ENCODE peak calls at places on chromosomes 1 and 21, in nine cellular contexts. R is activated T-cell treated with anti-CD3 and anti-CD28 coated beads for 1 hour; M is mucosa of descending colon; P is activated naive CD8-positive, alpha-beta T cell treated with anti-CD3 and anti-CD28 coated beads, Interleukin-2, amount 50 U/mL, for 16 hours; D is GDM1; I is lung microvascular endothelial cell; X is stimulated activated CD4-positive, alpha-beta T cell treated with anti-CD3 and anti-CD28 coated beads, Interleukin-4, amount 100 ng/mL, for 24 hours; Z is D721Med; S is amniotic stem cell. N is an unnamed sample.

GRCh38 chr1:23984417-23985186 is 4.5 kb upstream of the SRSF10 start:
- DNase-seq in R (no peak), M (no peak), P (no peak), D (no peak), I (peak), X (no peak), Z (no peak), S (no peak), N (no peak)

GRCh38 chr1:53046930-53047329 is 15.1 kb upstream of the PODN start:
- DNase-seq in R (no peak), M (no peak), P (no peak), D (no peak), I (peak), X (no peak), Z (no peak), S (no peak), N (no peak)

GRCh38 chr1:62515055-62515454 is 78.2 kb downstream of the USP1 start:
- DNase-seq in R (no peak), M (no peak), P (no peak), D (no peak), I (no peak), X (no peak), Z (no peak), S (no peak), N (no peak)

GRCh38 chr1:16048573-16049189 is 5.1 kb downstream of the CLCNKB start:
- DNase-seq in R (peak), M (no peak), P (no peak), D (no peak), I (peak), X (peak), Z (no peak), S (no peak), N (no peak)

GRCh38 chr1:47842228-47842627 is 155.0 kb downstream of the TRABD2B start:
- DNase-seq in R (no peak), M (no peak), P (no peak), D (no peak), I (no peak), X (no peak), Z (no peak), S (no peak), N (no peak)

GRCh38 chr1:27318596-27318995 is 3.4 kb upstream of the TMEM222 start:
- DNase-seq in R (no peak), M (no peak), P (no peak), D (no peak), I (no peak), X (no peak), Z (no peak), S (no peak), N (peak)

GRCh38 chr1:5509664-5510452 is 482.4 kb downstream of the NPHP4 start:
- DNase-seq in R (peak), M (no peak), P (peak), D (no peak), I (peak), X (peak), Z (peak), S (no peak), N (peak)

GRCh38 chr1:165408518-165408917 is 36.4 kb downstream of the RXRG start:
- DNase-seq in R (no peak), M (no peak), P (no peak), D (no peak), I (peak), X (no peak), Z (no peak), S (no peak), N (no peak)

GRCh38 chr1:14877224-14877623 is 276.3 kb upstream of the TMEM51 start:
- DNase-seq in R (no peak), M (no peak), P (no peak), D (no peak), I (no peak), X (no peak), Z (no peak), S (no peak), N (no peak)

GRCh38 chr1:160097196-160097910 is 1.1 kb downstream of the IGSF8 start:
- DNase-seq in R (no peak), M (no peak), P (no peak), D (no peak), I (no peak), X (peak), Z (no peak), S (no peak), N (no peak)

GRCh38 chr21:15775291-15775690 is 45.5 kb downstream of the USP25 start:
- DNase-seq in R (no peak), M (no peak), P (no peak), D (no peak), I (no peak), X (no peak), Z (no peak), S (no peak), N (no peak)

GRCh38 chr1:182707116-182707515 is 22.7 kb upstream of the RGS8 start:
- DNase-seq in R (no peak), M (no peak), P (no peak), D (no peak), I (no peak), X (no peak), Z (no peak), S (no peak), N (no peak)

GRCh38 chr1:194369060-194369459 is 1182.6 kb upstream of the B3GALT2 start:
- DNase-seq in R (no peak), M (no peak), P (no peak), D (no peak), I (no peak), X (no peak), Z (no peak), S (no peak), N (no peak)

N was measured in posterior vena cava.